ENCODE peak calls at places on chromosomes 13 and 19, in six cellular contexts. H, K, U, I, C and V are unnamed samples.

GRCh38 chr13:43785681-43786471 is 896 bp downstream of the ENOX1 start:
- DNase-seq in H (peak; percentile 82), K (peak; percentile 89), U (no peak), I (peak; percentile 9), C (peak; percentile 63), V (no peak)

GRCh38 chr19:17107546-17108452 is 32.2 kb downstream of the MYO9B start:
- DNase-seq in H (peak; percentile 99), K (peak; percentile 83), U (no peak), I (no peak), C (peak; percentile 100), V (peak; percentile 67)

GRCh38 chr13:35278917-35279316 is 197.6 kb downstream of the MAB21L1 start:
- DNase-seq in H (no peak), K (no peak), U (no peak), I (no peak), C (no peak), V (no peak)

GRCh38 chr13:27174766-27175455 is 3.3 kb upstream of the USP12 start:
- DNase-seq in H (peak; percentile 48), K (no peak), U (no peak), I (no peak), C (peak; percentile 22), V (no peak)

GRCh38 chr13:44413095-44413494 is 39.5 kb downstream of the SERP2 start:
- DNase-seq in H (no peak), K (no peak), U (no peak), I (no peak), C (no peak), V (no peak)

GRCh38 chr13:71830736-71831135 is 36.3 kb downstream of the DACH1 start:
- DNase-seq in H (no peak), K (no peak), U (no peak), I (no peak), C (no peak), V (no peak)

GRCh38 chr19:29858000-29858596 is 46.3 kb downstream of the CCNE1 start:
- DNase-seq in H (no peak), K (no peak), U (no peak), I (peak; percentile 55), C (peak; percentile 39), V (no peak)

GRCh38 chr13:113933901-113934300 is 40.0 kb downstream of the C13orf46 start:
- DNase-seq in H (no peak), K (peak; percentile 27), U (no peak), I (no peak), C (no peak), V (no peak)

GRCh38 chr19:19526581-19527370 is 1.9 kb upstream of the YJEFN3 start:
- DNase-seq in H (no peak), K (no peak), U (no peak), I (peak; percentile 33), C (no peak), V (no peak)